ENCODE peak calls at places on chromosome 3, in ten cellular contexts. Z is psoas muscle, R is GM23248, F is esophagus muscularis mucosa, O is heart right ventricle, P is mammary epithelial cell, W is PC-9, E is K562, B is right lobe of liver, I is IMR-90. L is an unnamed sample. For H3K9me3 and H3K4me1, the result is how much of the 10 kb centered on the place peaks cover.

GRCh38 chr3:121896823-121897222 is 2.6 kb downstream of the SLC15A2 start:
- DNase-seq in P (no peak), F (no peak), B (no peak), I (no peak), R (no peak), W (no peak), O (no peak), E (no peak), Z (no peak), L (no peak)

GRCh38 chr3:152466784-152467183 is 198.1 kb downstream of the MBNL1 start:
- DNase-seq in I (peak), Z (no peak), P (no peak), F (no peak), W (no peak), B (no peak), O (no peak), E (peak), R (peak), L (no peak)

GRCh38 chr3:52528596-52529375 is 4.9 kb downstream of the NT5DC2 start:
- DNase-seq in P (no peak), F (no peak), B (peak), Z (peak), E (no peak), I (no peak), R (no peak), O (peak), W (no peak), L (peak)

GRCh38 chr3:122929188-122929465 is 98.4 kb downstream of the SEMA5B start:
- DNase-seq in Z (no peak), P (no peak), W (no peak), B (no peak), E (no peak), R (no peak), I (no peak), F (no peak), O (no peak), L (no peak)

GRCh38 chr3:174498638-174499037 is 360.5 kb upstream of the NAALADL2 start:
- DNase-seq in E (no peak), F (no peak), I (peak), B (no peak), O (no peak), W (no peak), P (no peak), Z (no peak), R (peak), L (no peak)

GRCh38 chr3:10238330-10238995 is 9.8 kb upstream of the TATDN2 start:
- DNase-seq in P (no peak), Z (no peak), W (no peak), F (no peak), O (no peak), E (no peak), B (no peak), I (no peak), R (no peak), L (no peak)

GRCh38 chr3:56864090-56864489 is 62.3 kb upstream of the ARHGEF3 start:
- DNase-seq in R (no peak), B (no peak), Z (no peak), W (no peak), O (no peak), P (no peak), E (no peak), I (no peak), F (no peak), L (no peak)

GRCh38 chr3:43207628-43208085 is 78.7 kb upstream of the SNRK start:
- DNase-seq in R (peak), O (no peak), I (peak), E (no peak), B (no peak), P (no peak), Z (no peak), F (no peak), W (no peak), L (no peak)

GRCh38 chr3:49017978-49018706 is at the start of gene DALRD3:
- DNase-seq in R (peak), E (peak), P (peak), Z (peak), W (peak), I (peak), B (peak), O (peak), F (no peak), L (peak)

GRCh38 chr3:36403661-36404060 is 23.4 kb downstream of the STAC start:
- DNase-seq in I (no peak), Z (no peak), O (no peak), E (no peak), P (peak), R (peak), B (no peak), W (no peak), F (no peak), L (no peak)

GRCh38 chr3:150760431-150761200 is 2.4 kb downstream of the SIAH2 start:
- DNase-seq in F (no peak), O (no peak), B (no peak), R (no peak), E (no peak), W (no peak), P (no peak), I (no peak), Z (no peak), L (no peak)

GRCh38 chr3:169268942-169269460 is 394.5 kb downstream of the MECOM start:
- DNase-seq in P (no peak), W (no peak), Z (no peak), E (no peak), R (no peak), F (no peak), O (no peak), I (no peak), B (no peak), L (no peak)

GRCh38 chr3:31035681-31036080 is 141.2 kb upstream of the GADL1 start:
- DNase-seq in R (peak), E (no peak), O (no peak), Z (no peak), B (no peak), I (peak), P (no peak), F (no peak), W (no peak), L (no peak)

GRCh38 chr3:195462308-195462610 is 19.4 kb upstream of the ACAP2 start:
- DNase-seq in I (no peak), R (no peak), W (no peak), F (no peak), O (no peak), E (no peak), Z (no peak), B (no peak), P (no peak), L (no peak)

GRCh38 chr3:55147856-55148720 is 220.2 kb upstream of the LRTM1 start:
- DNase-seq in E (no peak), O (no peak), W (no peak), B (no peak), I (peak), P (no peak), F (no peak), R (peak), Z (no peak), L (no peak)

GRCh38 chr3:31196881-31197364 is 302.5 kb upstream of the GADL1 start:
- DNase-seq in O (peak), W (no peak), P (peak), Z (no peak), E (no peak), B (no peak), I (peak), F (no peak), R (peak), L (no peak)

GRCh38 chr3:8482960-8483665 is 18.5 kb upstream of the LMCD1 start:
- DNase-seq in Z (peak), O (peak), B (peak), P (peak), E (no peak), I (peak), R (peak), F (no peak), W (peak), L (peak)

GRCh38 chr3:45795882-45796765 is at the start of gene SLC6A20:
- DNase-seq in F (no peak), R (peak), E (no peak), O (no peak), I (no peak), Z (no peak), P (no peak), B (no peak), W (no peak), L (no peak)

GRCh38 chr3:182484682-182485081 is 308.6 kb upstream of the ATP11B start:
- DNase-seq in P (no peak), O (no peak), W (no peak), R (no peak), F (no peak), B (no peak), I (no peak), E (no peak), Z (no peak), L (no peak)

GRCh38 chr3:78798266-78798832 is 969.4 kb downstream of the ROBO1 start:
- DNase-seq in I (no peak), O (no peak), P (no peak), E (no peak), W (no peak), Z (no peak), B (no peak), R (no peak), F (no peak), L (no peak)

GRCh38 chr3:78804251-78805037 is 963.4 kb downstream of the ROBO1 start:
- DNase-seq in E (no peak), P (no peak), W (no peak), B (no peak), I (peak), Z (no peak), O (no peak), R (peak), F (no peak), L (no peak)

GRCh38 chr3:78802588-78802930 is 965.2 kb downstream of the ROBO1 start:
- DNase-seq in Z (no peak), O (no peak), I (no peak), B (no peak), E (no peak), R (no peak), F (no peak), P (no peak), W (no peak), L (no peak)

GRCh38 chr3:78801923-78802587 is 965.7 kb downstream of the ROBO1 start:
- DNase-seq in I (peak), R (no peak), W (no peak), O (no peak), E (no peak), P (peak), Z (no peak), F (no peak), B (no peak), L (no peak)

GRCh38 chr3:78799681-78800080 is 968.1 kb downstream of the ROBO1 start:
- DNase-seq in O (no peak), I (no peak), E (no peak), P (peak), F (no peak), W (no peak), Z (no peak), B (no peak), R (no peak), L (no peak)
- H3K9me3 ChIP-seq in O (under half), I (under half), E (under half), P (under half), F (under half), W (under half), Z (under half), B (under half), R (under half), L (under half)

GRCh38 chr3:77913524-77914174 is 873.8 kb downstream of the ROBO2 start:
- DNase-seq in Z (no peak), P (no peak), W (no peak), O (no peak), F (no peak), B (peak), R (no peak), E (no peak), I (no peak), L (no peak)

GRCh38 chr3:77915341-77915740 is 875.4 kb downstream of the ROBO2 start:
- DNase-seq in E (no peak), Z (no peak), P (no peak), W (no peak), I (no peak), R (no peak), F (no peak), B (no peak), O (no peak), L (no peak)

GRCh38 chr3:77919244-77919643 is 879.3 kb downstream of the ROBO2 start:
- DNase-seq in E (no peak), O (no peak), W (no peak), I (no peak), P (no peak), F (no peak), R (no peak), B (no peak), Z (no peak), L (no peak)

GRCh38 chr3:77917225-77917624 is 877.3 kb downstream of the ROBO2 start:
- DNase-seq in F (no peak), E (no peak), O (no peak), W (no peak), R (no peak), P (no peak), I (no peak), Z (no peak), B (no peak), L (no peak)
- H3K4me1 ChIP-seq in F (under half), E (under half), O (under half), W (under half), R (under half), P (under half), I (under half), Z (under half), B (under half), L (under half)

GRCh38 chr3:112346491-112347122 is 13.7 kb downstream of the CD200 start:
- DNase-seq in I (no peak), F (no peak), W (no peak), E (no peak), B (no peak), O (no peak), P (no peak), R (no peak), Z (no peak), L (no peak)
- H3K9me3 ChIP-seq in I (under half), F (under half), W (under half), E (under half), B (under half), O (under half), P (under half), R (under half), Z (under half), L (under half)

GRCh38 chr3:64388886-64389285 is 163.6 kb upstream of the PRICKLE2 start:
- DNase-seq in O (no peak), I (no peak), R (no peak), P (no peak), E (no peak), B (no peak), Z (no peak), F (peak), W (no peak), L (no peak)
- H3K4me1 ChIP-seq in O (under half), I (under half), R (under half), P (under half), E (under half), B (under half), Z (under half), F (under half), W (under half), L (under half)

DNA sequence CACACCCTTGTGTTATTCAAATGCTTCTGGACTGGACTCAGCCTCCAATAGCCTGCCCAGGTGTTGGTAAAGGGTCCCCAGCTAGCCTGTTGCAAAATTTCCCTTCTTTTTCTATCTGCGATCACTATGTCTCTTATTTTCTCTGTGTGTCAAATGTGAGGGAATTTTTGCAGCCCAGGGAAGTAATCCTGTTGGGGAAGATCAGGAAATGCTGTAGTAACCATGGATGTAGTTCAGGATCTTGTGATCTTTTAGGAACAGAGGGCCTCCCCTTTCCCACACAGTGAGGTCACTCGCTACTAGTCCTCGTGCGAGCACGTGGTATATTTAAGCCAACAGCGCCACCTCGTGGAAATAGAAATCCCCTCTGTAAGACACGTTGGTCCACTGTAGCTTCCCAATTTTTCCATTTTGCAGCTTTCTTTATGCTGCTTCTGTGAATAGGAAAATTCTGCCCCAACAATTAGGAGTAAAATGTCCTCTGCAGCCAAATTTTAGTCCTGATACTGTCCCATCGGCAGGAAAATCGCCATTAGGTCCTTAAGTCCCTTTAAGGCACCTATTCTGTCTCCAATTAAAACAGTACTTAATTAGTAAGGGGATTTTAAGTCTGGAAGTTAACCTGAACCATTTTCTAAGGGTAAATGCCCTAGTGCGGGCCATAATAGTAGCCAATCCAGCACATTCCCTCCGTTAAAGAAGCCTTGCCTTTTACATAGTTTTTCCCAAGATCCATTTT is 4.0 kb upstream of the SMCO1 start:
- DNase-seq in E (peak), P (peak), I (peak), R (peak), B (peak), Z (peak), F (no peak), O (peak), W (peak), L (no peak)
- H3K9me3 ChIP-seq in E (under half), P (under half), I (under half), R (under half), B (under half), Z (under half), F (under half), O (under half), W (under half), L (under half)

DNA sequence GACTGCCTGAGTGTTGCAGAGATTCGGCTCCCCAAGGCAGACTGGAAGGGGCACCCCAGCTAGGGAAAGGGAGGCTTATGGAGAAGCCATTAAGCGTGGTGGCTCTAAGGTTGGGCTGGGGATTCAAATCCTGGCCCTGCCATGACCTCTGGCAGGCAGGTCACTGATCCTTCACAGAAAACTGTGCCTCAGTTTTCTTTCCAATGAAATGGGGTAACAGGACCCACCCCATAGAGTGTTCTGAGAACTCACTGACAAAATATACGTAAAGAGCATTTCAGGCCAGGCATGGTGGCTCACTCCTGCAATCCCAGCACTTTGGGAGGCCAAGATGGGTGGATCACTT is 34.6 kb downstream of the DNASE1L3 start:
- DNase-seq in R (no peak), I (no peak), P (no peak), W (no peak), Z (no peak), E (no peak), O (no peak), F (no peak), B (no peak), L (no peak)
- H3K4me1 ChIP-seq in R (under half), I (under half), P (half or more), W (under half), Z (under half), E (under half), O (under half), F (half or more), B (under half), L (under half)

DNA sequence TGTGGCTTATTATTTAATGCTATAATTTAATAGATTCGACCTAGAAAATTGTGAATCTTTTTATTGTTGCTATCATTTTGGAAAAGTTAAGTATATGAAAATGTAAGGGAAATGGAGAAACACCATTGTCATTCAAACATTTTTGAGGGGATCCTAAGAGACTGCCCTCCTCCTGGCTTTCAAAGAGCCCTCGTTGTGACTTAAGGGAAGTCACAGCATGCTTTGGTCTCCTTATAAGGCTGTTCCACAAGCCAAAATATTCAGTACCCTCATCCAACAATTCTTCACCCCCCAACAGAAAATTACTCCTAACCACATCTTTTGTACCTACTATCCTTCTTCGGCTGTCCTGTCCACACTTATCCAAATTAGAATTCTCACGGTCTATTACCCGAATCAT is 140.2 kb downstream of the GBE1 start:
- DNase-seq in E (no peak), P (no peak), F (no peak), O (no peak), W (no peak), R (no peak), B (no peak), I (no peak), Z (no peak), L (no peak)
- H3K9me3 ChIP-seq in E (under half), P (under half), F (under half), O (under half), W (under half), R (under half), B (under half), I (under half), Z (under half), L (under half)

L was measured in kidney.